ENCODE peak calls at places on chromosome X, in six cellular contexts. One of them, this sample, is unnamed.

GRCh38 chrX:140525448-140525847 is 20.6 kb upstream of the SOX3 start:
- DNase-seq in psoas muscle: no peak
- DNase-seq in cardiac fibroblast: peak; percentile 1
- DNase-seq in OCI-LY7: no peak
- DNase-seq in A549: no peak
- DNase-seq in left ventricle myocardium inferior: no peak
- DNase-seq in this sample: no peak

GRCh38 chrX:12149670-12150407 is 11.6 kb downstream of the FRMPD4 start:
- DNase-seq in psoas muscle: no peak
- DNase-seq in cardiac fibroblast: no peak
- DNase-seq in OCI-LY7: no peak
- DNase-seq in A549: no peak
- DNase-seq in left ventricle myocardium inferior: no peak
- DNase-seq in this sample: no peak

GRCh38 chrX:139126493-139126892 is 404.0 kb upstream of the F9 start:
- DNase-seq in psoas muscle: peak; percentile 46
- DNase-seq in cardiac fibroblast: no peak
- DNase-seq in OCI-LY7: peak; percentile 46
- DNase-seq in A549: no peak
- DNase-seq in left ventricle myocardium inferior: no peak
- DNase-seq in this sample: peak; percentile 4

GRCh38 chrX:6227445-6227820 is 1.2 kb downstream of the NLGN4X start:
- DNase-seq in psoas muscle: no peak
- DNase-seq in cardiac fibroblast: no peak
- DNase-seq in OCI-LY7: no peak
- DNase-seq in A549: no peak
- DNase-seq in left ventricle myocardium inferior: no peak
- DNase-seq in this sample: no peak

GRCh38 chrX:68249401-68249831 is 183.9 kb downstream of the OPHN1 start:
- DNase-seq in psoas muscle: peak; percentile 60
- DNase-seq in cardiac fibroblast: peak; percentile 14
- DNase-seq in OCI-LY7: no peak
- DNase-seq in A549: no peak
- DNase-seq in left ventricle myocardium inferior: peak; percentile 32
- DNase-seq in this sample: no peak

GRCh38 chrX:10356979-10357378 is 200.2 kb downstream of the CLCN4 start:
- DNase-seq in psoas muscle: no peak
- DNase-seq in cardiac fibroblast: no peak
- DNase-seq in OCI-LY7: no peak
- DNase-seq in A549: no peak
- DNase-seq in left ventricle myocardium inferior: no peak
- DNase-seq in this sample: no peak

GRCh38 chrX:119155416-119156035 is 27.9 kb upstream of the KIAA1210 start:
- DNase-seq in psoas muscle: no peak
- DNase-seq in cardiac fibroblast: peak; percentile 55
- DNase-seq in OCI-LY7: no peak
- DNase-seq in A549: peak; percentile 18
- DNase-seq in left ventricle myocardium inferior: no peak
- DNase-seq in this sample: no peak

GRCh38 chrX:9352683-9353430 is 112.0 kb upstream of the TBL1X start:
- DNase-seq in psoas muscle: no peak
- DNase-seq in cardiac fibroblast: peak; percentile 70
- DNase-seq in OCI-LY7: peak; percentile 34
- DNase-seq in A549: no peak
- DNase-seq in left ventricle myocardium inferior: no peak
- DNase-seq in this sample: peak; percentile 67

GRCh38 chrX:20372533-20372932 is 105.8 kb upstream of the RPS6KA3 start:
- DNase-seq in psoas muscle: no peak
- DNase-seq in cardiac fibroblast: peak; percentile 43
- DNase-seq in OCI-LY7: no peak
- DNase-seq in A549: no peak
- DNase-seq in left ventricle myocardium inferior: no peak
- DNase-seq in this sample: no peak

GRCh38 chrX:71111141-71111843 is at the start of gene IL2RG:
- DNase-seq in psoas muscle: no peak
- DNase-seq in cardiac fibroblast: no peak
- DNase-seq in OCI-LY7: peak; percentile 84
- DNase-seq in A549: no peak
- DNase-seq in left ventricle myocardium inferior: no peak
- DNase-seq in this sample: peak; percentile 77

GRCh38 chrX:103537871-103538387 is 18.6 kb upstream of the RAB40A start:
- DNase-seq in psoas muscle: no peak
- DNase-seq in cardiac fibroblast: no peak
- DNase-seq in OCI-LY7: no peak
- DNase-seq in A549: no peak
- DNase-seq in left ventricle myocardium inferior: no peak
- DNase-seq in this sample: no peak

GRCh38 chrX:71846429-71846828 is 64.2 kb upstream of the NHSL2 start:
- DNase-seq in psoas muscle: no peak
- DNase-seq in cardiac fibroblast: no peak
- DNase-seq in OCI-LY7: no peak
- DNase-seq in A549: no peak
- DNase-seq in left ventricle myocardium inferior: no peak
- DNase-seq in this sample: no peak

GRCh38 chrX:10239611-10240064 is 82.9 kb downstream of the CLCN4 start:
- DNase-seq in psoas muscle: peak; percentile 76
- DNase-seq in cardiac fibroblast: peak; percentile 42
- DNase-seq in OCI-LY7: no peak
- DNase-seq in A549: no peak
- DNase-seq in left ventricle myocardium inferior: no peak
- DNase-seq in this sample: no peak

GRCh38 chrX:22950278-22951266 is 49.2 kb upstream of the DDX53 start:
- DNase-seq in psoas muscle: no peak
- DNase-seq in cardiac fibroblast: peak; percentile 92
- DNase-seq in OCI-LY7: no peak
- DNase-seq in A549: no peak
- DNase-seq in left ventricle myocardium inferior: no peak
- DNase-seq in this sample: no peak

GRCh38 chrX:19789782-19790181 is 97.6 kb downstream of the SH3KBP1 start:
- DNase-seq in psoas muscle: no peak
- DNase-seq in cardiac fibroblast: no peak
- DNase-seq in OCI-LY7: no peak
- DNase-seq in A549: no peak
- DNase-seq in left ventricle myocardium inferior: no peak
- DNase-seq in this sample: no peak

GRCh38 chrX:102155806-102156179 is at the start of gene BEX5:
- DNase-seq in psoas muscle: peak; percentile 51
- DNase-seq in cardiac fibroblast: no peak
- DNase-seq in OCI-LY7: no peak
- DNase-seq in A549: no peak
- DNase-seq in left ventricle myocardium inferior: peak; percentile 28
- DNase-seq in this sample: peak; percentile 41

GRCh38 chrX:74242050-74242449 is 61.9 kb upstream of the ZCCHC13 start:
- DNase-seq in psoas muscle: no peak
- DNase-seq in cardiac fibroblast: peak; percentile 49
- DNase-seq in OCI-LY7: no peak
- DNase-seq in A549: no peak
- DNase-seq in left ventricle myocardium inferior: no peak
- DNase-seq in this sample: no peak

GRCh38 chrX:130082244-130083106 is 27.8 kb downstream of the ELF4 start:
- DNase-seq in psoas muscle: peak; percentile 69
- DNase-seq in cardiac fibroblast: peak; percentile 25
- DNase-seq in OCI-LY7: peak; percentile 67
- DNase-seq in A549: no peak
- DNase-seq in left ventricle myocardium inferior: peak; percentile 29
- DNase-seq in this sample: peak; percentile 55

GRCh38 chrX:2387614-2388239 is 113.0 kb downstream of the DHRSX start:
- DNase-seq in psoas muscle: no peak
- DNase-seq in cardiac fibroblast: peak; percentile 39
- DNase-seq in OCI-LY7: no peak
- DNase-seq in A549: no peak
- DNase-seq in left ventricle myocardium inferior: no peak
- DNase-seq in this sample: no peak

GRCh38 chrX:39928704-39929439 is 168.9 kb downstream of the BCOR start:
- DNase-seq in psoas muscle: no peak
- DNase-seq in cardiac fibroblast: no peak
- DNase-seq in OCI-LY7: no peak
- DNase-seq in A549: peak; percentile 61
- DNase-seq in left ventricle myocardium inferior: no peak
- DNase-seq in this sample: no peak

GRCh38 chrX:141632124-141632523 is 42.6 kb downstream of the SPANXA2 start:
- DNase-seq in psoas muscle: no peak
- DNase-seq in cardiac fibroblast: peak; percentile 0
- DNase-seq in OCI-LY7: no peak
- DNase-seq in A549: no peak
- DNase-seq in left ventricle myocardium inferior: no peak
- DNase-seq in this sample: no peak

GRCh38 chrX:19334945-19335626 is 8.6 kb upstream of the PDHA1 start:
- DNase-seq in psoas muscle: no peak
- DNase-seq in cardiac fibroblast: no peak
- DNase-seq in OCI-LY7: peak; percentile 79
- DNase-seq in A549: peak; percentile 39
- DNase-seq in left ventricle myocardium inferior: no peak
- DNase-seq in this sample: peak; percentile 55

GRCh38 chrX:17104433-17104832 is 158.0 kb downstream of the REPS2 start:
- DNase-seq in psoas muscle: no peak
- DNase-seq in cardiac fibroblast: no peak
- DNase-seq in OCI-LY7: no peak
- DNase-seq in A549: no peak
- DNase-seq in left ventricle myocardium inferior: no peak
- DNase-seq in this sample: no peak

GRCh38 chrX:9231491-9231890 is 197.6 kb upstream of the FAM9B start:
- DNase-seq in psoas muscle: no peak
- DNase-seq in cardiac fibroblast: peak; percentile 0
- DNase-seq in OCI-LY7: no peak
- DNase-seq in A549: peak; percentile 48
- DNase-seq in left ventricle myocardium inferior: no peak
- DNase-seq in this sample: no peak

GRCh38 chrX:123899701-123900100 is 39.8 kb downstream of the XIAP start:
- DNase-seq in psoas muscle: no peak
- DNase-seq in cardiac fibroblast: peak; percentile 16
- DNase-seq in OCI-LY7: no peak
- DNase-seq in A549: no peak
- DNase-seq in left ventricle myocardium inferior: no peak
- DNase-seq in this sample: no peak

GRCh38 chrX:130083107-130083490 is 27.2 kb downstream of the ELF4 start:
- DNase-seq in psoas muscle: peak; percentile 13
- DNase-seq in cardiac fibroblast: no peak
- DNase-seq in OCI-LY7: no peak
- DNase-seq in A549: no peak
- DNase-seq in left ventricle myocardium inferior: no peak
- DNase-seq in this sample: no peak

GRCh38 chrX:40845331-40845911 is 110.1 kb upstream of the MED14 start:
- DNase-seq in psoas muscle: no peak
- DNase-seq in cardiac fibroblast: peak; percentile 93
- DNase-seq in OCI-LY7: no peak
- DNase-seq in A549: no peak
- DNase-seq in left ventricle myocardium inferior: peak; percentile 16
- DNase-seq in this sample: no peak

GRCh38 chrX:125507119-125507518 is 187.4 kb downstream of the TEX13C start:
- DNase-seq in psoas muscle: no peak
- DNase-seq in cardiac fibroblast: peak; percentile 17
- DNase-seq in OCI-LY7: no peak
- DNase-seq in A549: no peak
- DNase-seq in left ventricle myocardium inferior: no peak
- DNase-seq in this sample: no peak

GRCh38 chrX:683572-683971 is 53.0 kb downstream of the SHOX start:
- DNase-seq in psoas muscle: no peak
- DNase-seq in cardiac fibroblast: no peak
- DNase-seq in OCI-LY7: no peak
- DNase-seq in A549: no peak
- DNase-seq in left ventricle myocardium inferior: no peak
- DNase-seq in this sample: no peak

DNA sequence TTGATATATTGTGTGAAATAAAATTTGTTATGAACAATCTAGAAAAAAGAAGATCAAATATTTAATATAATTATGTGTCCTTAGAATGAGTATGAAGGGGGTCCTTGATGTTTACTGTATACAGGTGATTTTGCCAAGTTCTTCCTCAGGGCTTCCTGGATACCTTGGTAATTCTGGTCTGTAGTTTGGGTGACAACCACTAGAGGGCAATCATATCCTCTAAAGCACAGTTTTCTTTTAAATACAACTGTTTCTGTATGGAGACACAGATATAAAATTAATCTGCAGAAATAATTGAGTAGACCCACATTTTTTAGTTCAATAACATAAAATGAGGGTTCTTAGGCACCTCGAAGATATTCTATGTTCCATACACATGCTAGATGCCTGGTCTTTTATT is 157.7 kb downstream of the SPANXN1 start:
- DNase-seq in psoas muscle: no peak
- DNase-seq in cardiac fibroblast: peak; percentile 6
- DNase-seq in OCI-LY7: peak; percentile 17
- DNase-seq in A549: peak; percentile 2
- DNase-seq in left ventricle myocardium inferior: no peak
- DNase-seq in this sample: no peak
- TF ChIP-seq CTCF in psoas muscle: peak; percentile 48
- TF ChIP-seq CTCF in cardiac fibroblast: peak; percentile 38
- TF ChIP-seq CTCF in OCI-LY7: peak; percentile 74
- TF ChIP-seq CTCF in A549: peak; percentile 35
- TF ChIP-seq CTCF in left ventricle myocardium inferior: peak; percentile 55
- TF ChIP-seq CTCF in this sample: peak; percentile 40

GRCh38 chrX:49101629-49101984 is 21.9 kb upstream of the WDR45 start:
- DNase-seq in psoas muscle: no peak
- DNase-seq in cardiac fibroblast: no peak
- DNase-seq in OCI-LY7: peak; percentile 17
- DNase-seq in A549: no peak
- DNase-seq in left ventricle myocardium inferior: no peak
- DNase-seq in this sample: no peak
- H3K4me3 ChIP-seq in psoas muscle: peak overlapping the region; percentile 70
- H3K4me3 ChIP-seq in cardiac fibroblast: peak overlapping the region; percentile 75
- H3K4me3 ChIP-seq in OCI-LY7: peak overlapping the region; percentile 85
- H3K4me3 ChIP-seq in A549: peak overlapping the region; percentile 65
- H3K4me3 ChIP-seq in left ventricle myocardium inferior: peak overlapping the region; percentile 74
- H3K4me3 ChIP-seq in this sample: peak overlapping the region; percentile 64

GRCh38 chrX:153438522-153438921 is 7.3 kb downstream of the TREX2 start:
- DNase-seq in psoas muscle: no peak
- DNase-seq in cardiac fibroblast: peak; percentile 51
- DNase-seq in OCI-LY7: peak; percentile 48
- DNase-seq in A549: no peak
- DNase-seq in left ventricle myocardium inferior: no peak
- DNase-seq in this sample: no peak
- TF ChIP-seq CTCF in psoas muscle: peak; percentile 20
- TF ChIP-seq CTCF in cardiac fibroblast: peak; percentile 36
- TF ChIP-seq CTCF in OCI-LY7: peak; percentile 68
- TF ChIP-seq CTCF in A549: peak; percentile 27
- TF ChIP-seq CTCF in left ventricle myocardium inferior: peak; percentile 51
- TF ChIP-seq CTCF in this sample: peak; percentile 9

GRCh38 chrX:107827137-107827831 is 1.6 kb downstream of the MID2 start:
- DNase-seq in psoas muscle: no peak
- DNase-seq in cardiac fibroblast: peak; percentile 27
- DNase-seq in OCI-LY7: no peak
- DNase-seq in A549: no peak
- DNase-seq in left ventricle myocardium inferior: no peak
- DNase-seq in this sample: no peak

GRCh38 chrX:107825698-107826285 is at the start of gene MID2:
- DNase-seq in psoas muscle: peak; percentile 78
- DNase-seq in cardiac fibroblast: peak; percentile 49
- DNase-seq in OCI-LY7: no peak
- DNase-seq in A549: peak; percentile 46
- DNase-seq in left ventricle myocardium inferior: peak; percentile 24
- DNase-seq in this sample: no peak

GRCh38 chrX:107827852-107828251 is 2.2 kb downstream of the MID2 start:
- DNase-seq in psoas muscle: no peak
- DNase-seq in cardiac fibroblast: no peak
- DNase-seq in OCI-LY7: no peak
- DNase-seq in A549: no peak
- DNase-seq in left ventricle myocardium inferior: no peak
- DNase-seq in this sample: no peak

GRCh38 chrX:107823456-107823855 is 2.2 kb upstream of the MID2 start:
- DNase-seq in psoas muscle: no peak
- DNase-seq in cardiac fibroblast: peak; percentile 86
- DNase-seq in OCI-LY7: no peak
- DNase-seq in A549: no peak
- DNase-seq in left ventricle myocardium inferior: no peak
- DNase-seq in this sample: no peak

GRCh38 chrX:107826286-107827136 is 845 bp downstream of the MID2 start:
- DNase-seq in psoas muscle: peak; percentile 64
- DNase-seq in cardiac fibroblast: peak; percentile 66
- DNase-seq in OCI-LY7: no peak
- DNase-seq in A549: peak; percentile 25
- DNase-seq in left ventricle myocardium inferior: peak; percentile 25
- DNase-seq in this sample: no peak
- H3K4me3 ChIP-seq in psoas muscle: peak overlapping the region; percentile 73
- H3K4me3 ChIP-seq in cardiac fibroblast: peak overlapping the region; percentile 56
- H3K4me3 ChIP-seq in OCI-LY7: no peak overlapping the region
- H3K4me3 ChIP-seq in A549: peak overlapping the region; percentile 61
- H3K4me3 ChIP-seq in left ventricle myocardium inferior: peak overlapping the region; percentile 70
- H3K4me3 ChIP-seq in this sample: peak overlapping the region; percentile 21